ENCODE peak calls at places on chromosome 2, in ten cellular contexts. One of them, this sample, is unnamed.
A peak's percentile ranks its signal among the peaks of the same experiment; 100 is the strongest.

GRCh38 chr2:10286216-10287037 is 16.3 kb upstream of the HPCAL1 start:
- DNase-seq in left lobe of liver: peak; percentile 85
- DNase-seq in hippocampal formation: no peak
- DNase-seq in neuronal stem cell: no peak
- DNase-seq in GM12865: no peak
- DNase-seq in activated CD8-positive, alpha-beta memory T cell treated with anti-CD3 and anti-CD28 coated beads, Interleukin-2, amount 50 U/mL, for 4 hours: no peak
- DNase-seq in AG08396: no peak
- DNase-seq in posterior vena cava: peak; percentile 63
- DNase-seq in activated T-cell treated with anti-CD3 and anti-CD28 coated beads, Interleukin-2, amount 50 U/mL, for 1 hour: no peak
- DNase-seq in PC-3: peak; percentile 72
- DNase-seq in this sample: no peak

GRCh38 chr2:119484834-119485233 is 39.4 kb downstream of the SCTR start:
- DNase-seq in left lobe of liver: no peak
- DNase-seq in hippocampal formation: no peak
- DNase-seq in neuronal stem cell: no peak
- DNase-seq in GM12865: no peak
- DNase-seq in activated CD8-positive, alpha-beta memory T cell treated with anti-CD3 and anti-CD28 coated beads, Interleukin-2, amount 50 U/mL, for 4 hours: no peak
- DNase-seq in AG08396: no peak
- DNase-seq in posterior vena cava: no peak
- DNase-seq in activated T-cell treated with anti-CD3 and anti-CD28 coated beads, Interleukin-2, amount 50 U/mL, for 1 hour: no peak
- DNase-seq in PC-3: peak; percentile 41
- DNase-seq in this sample: no peak

GRCh38 chr2:109423556-109424359 is 190.0 kb downstream of the SEPTIN10 start:
- DNase-seq in left lobe of liver: no peak
- DNase-seq in hippocampal formation: no peak
- DNase-seq in neuronal stem cell: no peak
- DNase-seq in GM12865: no peak
- DNase-seq in activated CD8-positive, alpha-beta memory T cell treated with anti-CD3 and anti-CD28 coated beads, Interleukin-2, amount 50 U/mL, for 4 hours: no peak
- DNase-seq in AG08396: no peak
- DNase-seq in posterior vena cava: peak; percentile 77
- DNase-seq in activated T-cell treated with anti-CD3 and anti-CD28 coated beads, Interleukin-2, amount 50 U/mL, for 1 hour: no peak
- DNase-seq in PC-3: no peak
- DNase-seq in this sample: no peak

GRCh38 chr2:66896151-66896550 is 461.2 kb downstream of the MEIS1 start:
- DNase-seq in left lobe of liver: no peak
- DNase-seq in hippocampal formation: no peak
- DNase-seq in neuronal stem cell: no peak
- DNase-seq in GM12865: no peak
- DNase-seq in activated CD8-positive, alpha-beta memory T cell treated with anti-CD3 and anti-CD28 coated beads, Interleukin-2, amount 50 U/mL, for 4 hours: no peak
- DNase-seq in AG08396: no peak
- DNase-seq in posterior vena cava: no peak
- DNase-seq in activated T-cell treated with anti-CD3 and anti-CD28 coated beads, Interleukin-2, amount 50 U/mL, for 1 hour: no peak
- DNase-seq in PC-3: no peak
- DNase-seq in this sample: no peak

GRCh38 chr2:169909376-169909775 is 82.1 kb downstream of the UBR3 start:
- DNase-seq in left lobe of liver: no peak
- DNase-seq in hippocampal formation: no peak
- DNase-seq in neuronal stem cell: no peak
- DNase-seq in GM12865: no peak
- DNase-seq in activated CD8-positive, alpha-beta memory T cell treated with anti-CD3 and anti-CD28 coated beads, Interleukin-2, amount 50 U/mL, for 4 hours: no peak
- DNase-seq in AG08396: no peak
- DNase-seq in posterior vena cava: no peak
- DNase-seq in activated T-cell treated with anti-CD3 and anti-CD28 coated beads, Interleukin-2, amount 50 U/mL, for 1 hour: no peak
- DNase-seq in PC-3: no peak
- DNase-seq in this sample: no peak

GRCh38 chr2:189609853-189610252 is 29.3 kb upstream of the SLC40A1 start:
- DNase-seq in left lobe of liver: no peak
- DNase-seq in hippocampal formation: no peak
- DNase-seq in neuronal stem cell: no peak
- DNase-seq in GM12865: no peak
- DNase-seq in activated CD8-positive, alpha-beta memory T cell treated with anti-CD3 and anti-CD28 coated beads, Interleukin-2, amount 50 U/mL, for 4 hours: no peak
- DNase-seq in AG08396: no peak
- DNase-seq in posterior vena cava: no peak
- DNase-seq in activated T-cell treated with anti-CD3 and anti-CD28 coated beads, Interleukin-2, amount 50 U/mL, for 1 hour: no peak
- DNase-seq in PC-3: peak; percentile 15
- DNase-seq in this sample: no peak

GRCh38 chr2:182814804-182815203 is 51.6 kb downstream of the FRZB start:
- DNase-seq in left lobe of liver: no peak
- DNase-seq in hippocampal formation: no peak
- DNase-seq in neuronal stem cell: no peak
- DNase-seq in GM12865: no peak
- DNase-seq in activated CD8-positive, alpha-beta memory T cell treated with anti-CD3 and anti-CD28 coated beads, Interleukin-2, amount 50 U/mL, for 4 hours: no peak
- DNase-seq in AG08396: no peak
- DNase-seq in posterior vena cava: no peak
- DNase-seq in activated T-cell treated with anti-CD3 and anti-CD28 coated beads, Interleukin-2, amount 50 U/mL, for 1 hour: no peak
- DNase-seq in PC-3: no peak
- DNase-seq in this sample: no peak

GRCh38 chr2:216694201-216694825 is 1.0 kb downstream of the IGFBP5 start:
- DNase-seq in left lobe of liver: no peak
- DNase-seq in hippocampal formation: peak; percentile 34
- DNase-seq in neuronal stem cell: no peak
- DNase-seq in GM12865: no peak
- DNase-seq in activated CD8-positive, alpha-beta memory T cell treated with anti-CD3 and anti-CD28 coated beads, Interleukin-2, amount 50 U/mL, for 4 hours: peak; percentile 44
- DNase-seq in AG08396: no peak
- DNase-seq in posterior vena cava: peak; percentile 87
- DNase-seq in activated T-cell treated with anti-CD3 and anti-CD28 coated beads, Interleukin-2, amount 50 U/mL, for 1 hour: peak; percentile 37
- DNase-seq in PC-3: peak; percentile 54
- DNase-seq in this sample: no peak

GRCh38 chr2:221999702-222000101 is 299.1 kb downstream of the PAX3 start:
- DNase-seq in left lobe of liver: no peak
- DNase-seq in hippocampal formation: no peak
- DNase-seq in neuronal stem cell: no peak
- DNase-seq in GM12865: no peak
- DNase-seq in activated CD8-positive, alpha-beta memory T cell treated with anti-CD3 and anti-CD28 coated beads, Interleukin-2, amount 50 U/mL, for 4 hours: no peak
- DNase-seq in AG08396: peak; percentile 22
- DNase-seq in posterior vena cava: no peak
- DNase-seq in activated T-cell treated with anti-CD3 and anti-CD28 coated beads, Interleukin-2, amount 50 U/mL, for 1 hour: no peak
- DNase-seq in PC-3: peak; percentile 82
- DNase-seq in this sample: no peak

GRCh38 chr2:43405829-43406228 is 179.4 kb upstream of the ZFP36L2 start:
- DNase-seq in left lobe of liver: no peak
- DNase-seq in hippocampal formation: no peak
- DNase-seq in neuronal stem cell: peak; percentile 11
- DNase-seq in GM12865: peak; percentile 61
- DNase-seq in activated CD8-positive, alpha-beta memory T cell treated with anti-CD3 and anti-CD28 coated beads, Interleukin-2, amount 50 U/mL, for 4 hours: no peak
- DNase-seq in AG08396: no peak
- DNase-seq in posterior vena cava: no peak
- DNase-seq in activated T-cell treated with anti-CD3 and anti-CD28 coated beads, Interleukin-2, amount 50 U/mL, for 1 hour: no peak
- DNase-seq in PC-3: no peak
- DNase-seq in this sample: no peak

GRCh38 chr2:181988154-181988924 is 2.7 kb downstream of the PPP1R1C start:
- DNase-seq in left lobe of liver: no peak
- DNase-seq in hippocampal formation: no peak
- DNase-seq in neuronal stem cell: no peak
- DNase-seq in GM12865: no peak
- DNase-seq in activated CD8-positive, alpha-beta memory T cell treated with anti-CD3 and anti-CD28 coated beads, Interleukin-2, amount 50 U/mL, for 4 hours: no peak
- DNase-seq in AG08396: no peak
- DNase-seq in posterior vena cava: no peak
- DNase-seq in activated T-cell treated with anti-CD3 and anti-CD28 coated beads, Interleukin-2, amount 50 U/mL, for 1 hour: no peak
- DNase-seq in PC-3: peak; percentile 5
- DNase-seq in this sample: no peak

GRCh38 chr2:102063948-102064678 is 72.4 kb downstream of the IL1R2 start:
- DNase-seq in left lobe of liver: peak; percentile 70
- DNase-seq in hippocampal formation: peak; percentile 24
- DNase-seq in neuronal stem cell: peak; percentile 12
- DNase-seq in GM12865: no peak
- DNase-seq in activated CD8-positive, alpha-beta memory T cell treated with anti-CD3 and anti-CD28 coated beads, Interleukin-2, amount 50 U/mL, for 4 hours: no peak
- DNase-seq in AG08396: peak; percentile 89
- DNase-seq in posterior vena cava: peak; percentile 97
- DNase-seq in activated T-cell treated with anti-CD3 and anti-CD28 coated beads, Interleukin-2, amount 50 U/mL, for 1 hour: no peak
- DNase-seq in PC-3: peak; percentile 90
- DNase-seq in this sample: peak; percentile 74

GRCh38 chr2:201233192-201234166 is 26.9 kb upstream of the CASP8 start:
- DNase-seq in left lobe of liver: peak; percentile 89
- DNase-seq in hippocampal formation: no peak
- DNase-seq in neuronal stem cell: no peak
- DNase-seq in GM12865: peak; percentile 96
- DNase-seq in activated CD8-positive, alpha-beta memory T cell treated with anti-CD3 and anti-CD28 coated beads, Interleukin-2, amount 50 U/mL, for 4 hours: peak; percentile 79
- DNase-seq in AG08396: no peak
- DNase-seq in posterior vena cava: no peak
- DNase-seq in activated T-cell treated with anti-CD3 and anti-CD28 coated beads, Interleukin-2, amount 50 U/mL, for 1 hour: peak; percentile 84
- DNase-seq in PC-3: peak; percentile 94
- DNase-seq in this sample: peak; percentile 99

GRCh38 chr2:32068-32467 is 14.2 kb downstream of the FAM110C start:
- DNase-seq in left lobe of liver: no peak
- DNase-seq in hippocampal formation: no peak
- DNase-seq in neuronal stem cell: no peak
- DNase-seq in GM12865: no peak
- DNase-seq in activated CD8-positive, alpha-beta memory T cell treated with anti-CD3 and anti-CD28 coated beads, Interleukin-2, amount 50 U/mL, for 4 hours: no peak
- DNase-seq in AG08396: no peak
- DNase-seq in posterior vena cava: no peak
- DNase-seq in activated T-cell treated with anti-CD3 and anti-CD28 coated beads, Interleukin-2, amount 50 U/mL, for 1 hour: no peak
- DNase-seq in PC-3: no peak
- DNase-seq in this sample: no peak

This sample was measured in Kasumi-1.